ENCODE peak calls at places on chromosomes 7 and 10, in four cellular contexts. One of them, this sample, is unnamed.

GRCh38 chr7:16318989-16319915 is 102.1 kb downstream of the CRPPA start:
- DNase-seq in iPS DF 6.9: no peak
- DNase-seq in pons: no peak
- DNase-seq in astrocyte of the cerebellum: no peak
- DNase-seq in this sample: peak; percentile 27

GRCh38 chr7:151137841-151138540 is 29.5 kb downstream of the GBX1 start:
- DNase-seq in iPS DF 6.9: no peak
- DNase-seq in pons: no peak
- DNase-seq in astrocyte of the cerebellum: no peak
- DNase-seq in this sample: no peak

GRCh38 chr7:151705744-151706567 is 171.0 kb downstream of the PRKAG2 start:
- DNase-seq in iPS DF 6.9: peak; percentile 39
- DNase-seq in pons: peak; percentile 42
- DNase-seq in astrocyte of the cerebellum: no peak
- DNase-seq in this sample: no peak

GRCh38 chr10:95314519-95314918 is 23.7 kb upstream of the PDLIM1 start:
- DNase-seq in iPS DF 6.9: no peak
- DNase-seq in pons: no peak
- DNase-seq in astrocyte of the cerebellum: no peak
- DNase-seq in this sample: no peak

GRCh38 chr7:138001529-138002095 is at the start of gene CREB3L2:
- DNase-seq in iPS DF 6.9: no peak
- DNase-seq in pons: peak; percentile 46
- DNase-seq in astrocyte of the cerebellum: no peak
- DNase-seq in this sample: no peak

GRCh38 chr7:132275811-132276210 is 300.5 kb downstream of the PLXNA4 start:
- DNase-seq in iPS DF 6.9: no peak
- DNase-seq in pons: no peak
- DNase-seq in astrocyte of the cerebellum: no peak
- DNase-seq in this sample: no peak

GRCh38 chr10:45151467-45152214 is 150.9 kb downstream of the ZNF22 start:
- DNase-seq in iPS DF 6.9: no peak
- DNase-seq in pons: no peak
- DNase-seq in astrocyte of the cerebellum: no peak
- DNase-seq in this sample: no peak

GRCh38 chr7:74106846-74107245 is 23.2 kb downstream of the LIMK1 start:
- DNase-seq in iPS DF 6.9: no peak
- DNase-seq in pons: no peak
- DNase-seq in astrocyte of the cerebellum: no peak
- DNase-seq in this sample: no peak

GRCh38 chr10:92204238-92204637 is 86.6 kb downstream of the CPEB3 start:
- DNase-seq in iPS DF 6.9: no peak
- DNase-seq in pons: no peak
- DNase-seq in astrocyte of the cerebellum: no peak
- DNase-seq in this sample: no peak

GRCh38 chr10:100983868-100984669 is 3.2 kb downstream of the MRPL43 start:
- DNase-seq in iPS DF 6.9: no peak
- DNase-seq in pons: no peak
- DNase-seq in astrocyte of the cerebellum: no peak
- DNase-seq in this sample: no peak

GRCh38 chr7:75993689-75994387 is 557 bp downstream of the TMEM120A start:
- DNase-seq in iPS DF 6.9: no peak
- DNase-seq in pons: peak; percentile 51
- DNase-seq in astrocyte of the cerebellum: peak; percentile 26
- DNase-seq in this sample: no peak

GRCh38 chr7:141210862-141211261 is 137.0 kb downstream of the TMEM178B start:
- DNase-seq in iPS DF 6.9: no peak
- DNase-seq in pons: no peak
- DNase-seq in astrocyte of the cerebellum: no peak
- DNase-seq in this sample: no peak

GRCh38 chr7:158469396-158470051 is 118.1 kb downstream of the PTPRN2 start:
- DNase-seq in iPS DF 6.9: no peak
- DNase-seq in pons: no peak
- DNase-seq in astrocyte of the cerebellum: no peak
- DNase-seq in this sample: no peak